ENCODE peak calls at places on chromosomes 4 and X, in seven cellular contexts. Z is brain microvascular endothelial cell, I is uterus, Q is GM13976, G is endodermal cell, T is HCT116, J is B cell. W is an unnamed sample.
A peak's percentile ranks its signal among the peaks of the same experiment; 100 is the strongest.

GRCh38 chr4:2281575-2282343 is 19.9 kb upstream of the MXD4 start:
- DNase-seq in I (no peak), T (no peak), Z (no peak), Q (peak; percentile 59), G (no peak), J (peak; percentile 92), W (no peak)

GRCh38 chr4:85905761-85906160 is 430.8 kb downstream of the ARHGAP24 start:
- DNase-seq in J (no peak), Q (no peak), G (no peak), I (no peak), Z (no peak), T (no peak), W (no peak)

GRCh38 chr4:7828011-7828720 is 111.5 kb downstream of the AFAP1 start:
- DNase-seq in T (no peak), Z (peak; percentile 99), J (no peak), G (no peak), Q (peak; percentile 66), I (peak; percentile 88), W (peak; percentile 49)

GRCh38 chr4:13544556-13545393 is 467 bp upstream of the NKX3-2 start:
- DNase-seq in I (peak; percentile 76), T (peak; percentile 81), Z (peak; percentile 63), G (peak; percentile 98), J (no peak), Q (peak; percentile 82), W (peak; percentile 76)

GRCh38 chr4:168797176-168797575 is 212.9 kb downstream of the CBR4 start:
- DNase-seq in Q (no peak), I (no peak), G (no peak), Z (peak; percentile 79), T (no peak), J (no peak), W (no peak)

GRCh38 chr4:125781656-125782055 is 466.9 kb downstream of the FAT4 start:
- DNase-seq in J (no peak), I (no peak), Q (no peak), Z (no peak), G (no peak), T (no peak), W (no peak)

GRCh38 chr4:182478475-182478874 is 235.3 kb downstream of the TENM3 start:
- DNase-seq in T (peak; percentile 16), J (no peak), Z (peak; percentile 6), Q (peak; percentile 48), G (no peak), I (no peak), W (peak; percentile 23)

GRCh38 chr4:67886281-67886680 is 2.5 kb upstream of the TMPRSS11D start:
- DNase-seq in T (no peak), Q (no peak), Z (peak; percentile 12), I (no peak), G (no peak), J (no peak), W (no peak)

GRCh38 chr4:41525129-41525528 is 12.8 kb upstream of the LIMCH1 start:
- DNase-seq in T (peak; percentile 64), Z (peak; percentile 81), I (no peak), Q (no peak), G (peak; percentile 71), J (no peak), W (no peak)

GRCh38 chrX:115134366-115134765 is 54.8 kb upstream of the RBMXL3 start:
- DNase-seq in I (no peak), T (no peak), Z (no peak), G (no peak), J (no peak), Q (no peak), W (no peak)

GRCh38 chrX:54427837-54428424 is 12.3 kb upstream of the TSR2 start:
- DNase-seq in J (no peak), Q (no peak), T (no peak), I (no peak), Z (no peak), G (no peak), W (no peak)

GRCh38 chr4:15702941-15703403 is at the start of gene BST1:
- DNase-seq in I (peak; percentile 53), G (peak; percentile 76), Q (peak; percentile 61), Z (peak; percentile 71), T (no peak), J (peak; percentile 54), W (peak; percentile 55)

GRCh38 chrX:96394566-96394965 is 290.1 kb upstream of the DIAPH2 start:
- DNase-seq in J (no peak), T (no peak), Z (peak; percentile 26), I (no peak), G (no peak), Q (no peak), W (no peak)

GRCh38 chr4:78544681-78545080 is 6.9 kb upstream of the ANXA3 start:
- DNase-seq in Z (no peak), J (no peak), G (no peak), I (no peak), T (no peak), Q (no peak), W (no peak)

GRCh38 chrX:51406688-51407519 is 74.3 kb downstream of the NUDT10 start:
- DNase-seq in I (no peak), G (no peak), Z (no peak), J (no peak), T (no peak), Q (no peak), W (no peak)

GRCh38 chr4:28822163-28822562 is 1898.0 kb upstream of the PCDH7 start:
- DNase-seq in G (no peak), Q (no peak), Z (no peak), J (no peak), T (no peak), I (no peak), W (no peak)

GRCh38 chrX:36336746-36337145 is 417.2 kb downstream of the CFAP47 start:
- DNase-seq in I (no peak), Q (no peak), J (no peak), T (no peak), G (no peak), Z (no peak), W (no peak)

GRCh38 chr4:8200302-8200975 is 1.3 kb downstream of the SH3TC1 start:
- DNase-seq in Q (peak; percentile 69), G (no peak), Z (no peak), I (no peak), J (peak; percentile 83), T (no peak), W (peak; percentile 55)

GRCh38 chr4:56212774-56213173 is 174.5 kb downstream of the AASDH start:
- DNase-seq in T (no peak), J (no peak), G (no peak), I (no peak), Z (no peak), Q (no peak), W (no peak)

GRCh38 chr4:7703669-7704068 is 236.0 kb downstream of the AFAP1 start:
- DNase-seq in T (no peak), J (no peak), Q (no peak), I (no peak), G (no peak), Z (no peak), W (no peak)

GRCh38 chr4:39232100-39232499 is 49.8 kb downstream of the WDR19 start:
- DNase-seq in Q (no peak), Z (no peak), J (no peak), G (no peak), I (no peak), T (no peak), W (no peak)

GRCh38 chrX:40897768-40898167 is 162.4 kb upstream of the MED14 start:
- DNase-seq in T (no peak), J (no peak), I (no peak), G (no peak), Z (no peak), Q (no peak), W (no peak)

GRCh38 chr4:41044791-41045190 is 169.6 kb downstream of the APBB2 start:
- DNase-seq in I (no peak), Q (no peak), J (no peak), Z (no peak), T (no peak), G (no peak), W (no peak)

GRCh38 chr4:162921178-162921785 is 245.4 kb downstream of the NAF1 start:
- DNase-seq in I (no peak), T (no peak), Q (no peak), J (no peak), G (peak; percentile 54), Z (no peak), W (no peak)

DNA sequence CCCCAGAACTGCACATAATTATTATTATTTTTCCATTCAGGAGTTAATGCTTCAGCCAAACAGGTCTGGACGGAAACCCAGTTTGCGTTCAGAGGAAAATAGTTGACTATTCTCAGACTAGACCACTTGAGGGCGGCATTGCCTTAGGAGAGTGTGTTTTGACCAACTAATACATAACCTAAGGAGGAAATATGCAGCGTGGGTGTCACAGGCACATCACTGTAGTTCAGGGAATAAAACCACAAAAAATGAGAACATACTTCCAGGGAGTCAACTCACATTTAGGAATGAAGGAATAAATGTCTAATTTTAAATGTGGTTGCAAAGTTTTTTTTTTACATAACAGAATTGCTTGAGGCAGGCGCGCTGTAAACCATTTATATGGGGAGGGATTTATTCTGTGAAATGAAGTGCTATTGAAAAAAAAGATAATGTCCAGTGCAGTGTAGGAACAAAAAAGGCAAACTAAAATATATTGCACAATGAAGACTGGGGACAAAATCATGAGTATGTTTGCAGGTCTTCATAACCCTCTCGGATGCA is 93.3 kb downstream of the SYNPO2 start:
- DNase-seq in Z (peak; percentile 89), G (peak; percentile 81), J (peak; percentile 61), Q (peak; percentile 66), I (peak; percentile 66), T (peak; percentile 55), W (peak; percentile 65)
- TF ChIP-seq CTCF in Z (peak; percentile 73), G (peak; percentile 92), J (peak; percentile 90), Q (peak; percentile 66), I (peak; percentile 92), T (peak; percentile 85), W (peak; percentile 58)

GRCh38 chr4:60656171-60656570 is 544.0 kb upstream of the ADGRL3 start:
- DNase-seq in J (no peak), Q (no peak), G (no peak), Z (no peak), T (no peak), I (no peak), W (no peak)
- TF ChIP-seq CTCF in J (no peak), Q (no peak), G (peak; percentile 66), Z (peak; percentile 22), T (no peak), I (no peak), W (no peak)

DNA sequence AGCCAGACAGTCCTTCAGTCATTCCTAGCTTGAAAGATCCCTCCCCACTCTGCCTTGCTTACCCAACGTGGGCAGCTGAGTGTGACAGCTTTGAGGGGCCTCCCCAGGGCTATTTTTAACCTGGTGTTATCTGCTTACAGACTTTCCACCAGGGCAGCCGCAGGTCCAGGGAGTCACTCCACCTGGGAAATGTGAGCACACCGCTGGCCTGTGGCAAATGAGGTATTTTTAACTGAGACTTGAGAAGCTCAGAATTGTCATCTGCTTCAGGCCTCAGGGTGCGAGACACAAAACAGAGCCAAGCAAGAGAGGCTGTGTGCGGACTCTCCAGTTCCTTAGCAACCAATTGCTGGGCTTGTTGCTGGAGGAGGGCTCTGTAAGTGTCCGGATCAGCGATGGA is 13.0 kb downstream of the CORIN start:
- DNase-seq in Q (peak; percentile 24), G (no peak), I (no peak), Z (no peak), T (no peak), J (no peak), W (peak; percentile 29)
- TF ChIP-seq CTCF in Q (no peak), G (no peak), I (no peak), Z (no peak), T (no peak), J (no peak), W (no peak)

DNA sequence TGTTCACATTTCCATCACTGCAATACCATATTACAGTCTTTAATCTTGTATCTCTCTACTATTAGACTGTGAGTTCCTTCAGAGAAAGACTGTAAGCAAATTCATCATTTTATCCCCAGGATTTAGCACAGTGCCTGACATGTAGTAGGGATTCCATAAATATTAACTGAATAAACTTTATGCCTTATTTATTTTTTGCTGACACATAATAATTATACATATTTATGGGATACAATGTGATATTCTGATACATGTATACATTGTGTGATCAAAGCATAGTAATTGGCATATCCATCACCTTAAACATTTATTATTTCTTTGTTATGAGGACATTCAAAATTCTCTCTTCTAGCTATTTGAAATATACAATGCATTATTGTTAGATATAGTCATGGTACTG is 3.7 kb downstream of the PPEF2 start:
- DNase-seq in G (no peak), J (no peak), Z (no peak), Q (no peak), I (no peak), T (no peak), W (no peak)
- TF ChIP-seq CTCF in G (no peak), J (no peak), Z (no peak), Q (no peak), I (no peak), T (no peak), W (no peak)

W was measured in GM10248.